ENCODE peak calls at places on chromosomes 11 and 22, in four cellular contexts. S is heart right ventricle; G is activated naive CD8-positive, alpha-beta T cell treated with anti-CD3 and anti-CD28 coated beads, Interleukin-2, amount 50 U/mL, for 24 hours; K is upper lobe of right lung. C is an unnamed sample.

GRCh38 chr11:35173011-35173511 is 34.1 kb downstream of the CD44 start:
- ATAC-seq in K (peak; percentile 85), G (no peak), S (no peak), C (peak; percentile 88)

GRCh38 chr11:118198370-118198769 is 21.9 kb upstream of the SCN2B start:
- ATAC-seq in S (peak; percentile 59), G (peak; percentile 25), K (peak; percentile 80), C (peak; percentile 80)

GRCh38 chr11:46711288-46711687 is 7.7 kb upstream of the F2 start:
- ATAC-seq in S (peak; percentile 63), K (no peak), G (no peak), C (no peak)

GRCh38 chr22:39080052-39080762 is 3.1 kb downstream of the APOBEC3G start:
- ATAC-seq in K (no peak), G (no peak), S (no peak), C (peak; percentile 44)

GRCh38 chr22:36325163-36326031 is 62.4 kb downstream of the MYH9 start:
- ATAC-seq in S (peak; percentile 12), K (peak; percentile 75), G (no peak), C (no peak)

GRCh38 chr11:8956860-8957259 is 7.4 kb downstream of the TMEM9B start:
- ATAC-seq in S (no peak), G (peak; percentile 61), K (no peak), C (no peak)

GRCh38 chr11:126192386-126192785 is 19.1 kb downstream of the RPUSD4 start:
- ATAC-seq in K (no peak), G (no peak), S (no peak), C (no peak)

GRCh38 chr11:473415-473814 is 23.3 kb downstream of the PTDSS2 start:
- ATAC-seq in S (no peak), K (no peak), G (no peak), C (no peak)

GRCh38 chr11:59196777-59197176 is 15.9 kb downstream of the MPEG1 start:
- ATAC-seq in K (no peak), G (no peak), S (no peak), C (no peak)

GRCh38 chr11:5364214-5364613 is 12.9 kb downstream of the OR51B6 start:
- ATAC-seq in G (no peak), K (no peak), S (no peak), C (no peak)

GRCh38 chr11:22477312-22477711 is 139.1 kb downstream of the SLC17A6 start:
- ATAC-seq in K (no peak), S (no peak), G (no peak), C (no peak)

GRCh38 chr11:14566331-14567063 is 46.3 kb upstream of the PSMA1 start:
- ATAC-seq in S (no peak), G (no peak), K (no peak), C (no peak)